ENCODE peak calls at places on chromosomes 16 and 17, in nine cellular contexts. One of them, this sample, is unnamed.

GRCh38 chr17:7383742-7384488 is 3.0 kb downstream of the TNK1 start:
- DNase-seq in heart right ventricle: no peak
- DNase-seq in coronary artery: no peak
- DNase-seq in IMR-90: peak; percentile 13
- DNase-seq in ascending aorta: no peak
- DNase-seq in dorsolateral prefrontal cortex: peak; percentile 54
- DNase-seq in esophagus squamous epithelium: no peak
- DNase-seq in upper lobe of right lung: no peak
- DNase-seq in thoracic aorta: no peak
- DNase-seq in this sample: no peak

GRCh38 chr16:85307552-85308364 is 195.5 kb upstream of the CIBAR2 start:
- DNase-seq in heart right ventricle: no peak
- DNase-seq in IMR-90: no peak
- DNase-seq in upper lobe of right lung: no peak
- DNase-seq in esophagus squamous epithelium: no peak
- DNase-seq in ascending aorta: no peak
- DNase-seq in coronary artery: no peak
- DNase-seq in dorsolateral prefrontal cortex: no peak
- DNase-seq in thoracic aorta: no peak
- DNase-seq in this sample: no peak

GRCh38 chr17:17568772-17569195 is 22.7 kb downstream of the PEMT start:
- DNase-seq in esophagus squamous epithelium: no peak
- DNase-seq in coronary artery: no peak
- DNase-seq in heart right ventricle: peak; percentile 68
- DNase-seq in upper lobe of right lung: peak; percentile 92
- DNase-seq in thoracic aorta: no peak
- DNase-seq in ascending aorta: no peak
- DNase-seq in dorsolateral prefrontal cortex: peak; percentile 68
- DNase-seq in IMR-90: peak; percentile 36
- DNase-seq in this sample: peak; percentile 82

GRCh38 chr17:13476722-13477121 is 125.0 kb downstream of the HS3ST3A1 start:
- DNase-seq in coronary artery: no peak
- DNase-seq in IMR-90: peak; percentile 51
- DNase-seq in dorsolateral prefrontal cortex: no peak
- DNase-seq in esophagus squamous epithelium: no peak
- DNase-seq in upper lobe of right lung: no peak
- DNase-seq in ascending aorta: no peak
- DNase-seq in thoracic aorta: no peak
- DNase-seq in heart right ventricle: no peak
- DNase-seq in this sample: no peak

GRCh38 chr16:65621640-65622039 is 499.8 kb upstream of the CDH11 start:
- DNase-seq in IMR-90: no peak
- DNase-seq in dorsolateral prefrontal cortex: no peak
- DNase-seq in heart right ventricle: no peak
- DNase-seq in coronary artery: no peak
- DNase-seq in thoracic aorta: no peak
- DNase-seq in ascending aorta: no peak
- DNase-seq in upper lobe of right lung: no peak
- DNase-seq in esophagus squamous epithelium: no peak
- DNase-seq in this sample: no peak

GRCh38 chr16:57592591-57593003 is 35.8 kb upstream of the ADGRG1 start:
- DNase-seq in coronary artery: no peak
- DNase-seq in IMR-90: no peak
- DNase-seq in esophagus squamous epithelium: no peak
- DNase-seq in thoracic aorta: no peak
- DNase-seq in dorsolateral prefrontal cortex: no peak
- DNase-seq in heart right ventricle: no peak
- DNase-seq in ascending aorta: no peak
- DNase-seq in upper lobe of right lung: no peak
- DNase-seq in this sample: no peak

GRCh38 chr16:47664653-47665325 is 203.7 kb downstream of the PHKB start:
- DNase-seq in IMR-90: peak; percentile 11
- DNase-seq in ascending aorta: no peak
- DNase-seq in upper lobe of right lung: no peak
- DNase-seq in heart right ventricle: no peak
- DNase-seq in coronary artery: no peak
- DNase-seq in esophagus squamous epithelium: no peak
- DNase-seq in thoracic aorta: no peak
- DNase-seq in dorsolateral prefrontal cortex: no peak
- DNase-seq in this sample: no peak

GRCh38 chr16:20300312-20301097 is 26.8 kb downstream of the GP2 start:
- DNase-seq in esophagus squamous epithelium: no peak
- DNase-seq in heart right ventricle: peak; percentile 17
- DNase-seq in IMR-90: peak; percentile 41
- DNase-seq in ascending aorta: no peak
- DNase-seq in upper lobe of right lung: no peak
- DNase-seq in coronary artery: no peak
- DNase-seq in thoracic aorta: no peak
- DNase-seq in dorsolateral prefrontal cortex: peak; percentile 51
- DNase-seq in this sample: peak; percentile 67

GRCh38 chr17:67779098-67779672 is 46.1 kb upstream of the BPTF start:
- DNase-seq in ascending aorta: no peak
- DNase-seq in coronary artery: no peak
- DNase-seq in esophagus squamous epithelium: no peak
- DNase-seq in dorsolateral prefrontal cortex: no peak
- DNase-seq in IMR-90: peak; percentile 61
- DNase-seq in upper lobe of right lung: peak; percentile 69
- DNase-seq in heart right ventricle: peak; percentile 53
- DNase-seq in thoracic aorta: no peak
- DNase-seq in this sample: peak; percentile 46

DNA sequence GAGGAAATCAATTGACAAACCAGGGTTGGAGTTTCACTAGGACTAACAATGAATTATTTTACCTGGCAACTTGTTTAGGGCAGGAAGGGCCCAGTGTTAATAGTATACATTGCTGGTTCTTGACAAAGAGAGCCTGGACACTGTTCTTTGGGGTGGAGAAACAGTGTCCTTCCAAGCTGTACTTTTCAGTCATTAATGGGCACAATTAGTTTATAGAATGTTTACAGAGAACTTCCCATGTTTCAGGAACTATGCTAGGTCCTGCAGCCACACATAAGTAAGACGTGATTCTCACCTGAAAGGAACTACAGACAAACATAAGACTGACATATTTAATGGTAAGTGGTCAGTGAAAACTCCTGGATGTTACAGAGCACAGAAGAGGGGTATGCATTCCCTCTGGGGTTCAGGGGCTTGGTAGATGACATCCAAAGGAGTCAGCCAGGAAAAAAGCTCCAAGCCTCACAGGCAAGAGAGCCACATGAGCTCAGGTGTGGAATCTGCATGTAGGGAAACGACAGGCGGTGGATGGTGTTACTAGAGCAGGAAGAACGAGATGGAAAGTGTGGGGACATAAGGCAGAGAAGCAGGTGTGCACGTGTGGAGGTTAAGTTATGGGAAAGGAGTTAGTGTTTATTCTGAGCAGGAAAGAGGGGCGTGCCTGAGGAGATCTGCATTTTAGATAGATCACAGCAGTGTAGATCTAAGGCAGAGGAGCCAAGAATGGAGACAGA is 3.8 kb upstream of the DYNLL2 start:
- DNase-seq in heart right ventricle: no peak
- DNase-seq in ascending aorta: no peak
- DNase-seq in dorsolateral prefrontal cortex: no peak
- DNase-seq in upper lobe of right lung: no peak
- DNase-seq in coronary artery: no peak
- DNase-seq in esophagus squamous epithelium: no peak
- DNase-seq in thoracic aorta: no peak
- DNase-seq in IMR-90: no peak
- DNase-seq in this sample: no peak
- H3K27ac ChIP-seq in heart right ventricle: no peak overlapping the region
- H3K27ac ChIP-seq in ascending aorta: no peak overlapping the region
- H3K27ac ChIP-seq in dorsolateral prefrontal cortex: no peak overlapping the region
- H3K27ac ChIP-seq in upper lobe of right lung: no peak overlapping the region
- H3K27ac ChIP-seq in coronary artery: no peak overlapping the region
- H3K27ac ChIP-seq in esophagus squamous epithelium: no peak overlapping the region
- H3K27ac ChIP-seq in thoracic aorta: no peak overlapping the region
- H3K27ac ChIP-seq in IMR-90: no peak overlapping the region
- H3K27ac ChIP-seq in this sample: no peak overlapping the region

GRCh38 chr16:79599256-79599836 is 1.2 kb downstream of the MAF start:
- DNase-seq in coronary artery: peak; percentile 75
- DNase-seq in esophagus squamous epithelium: no peak
- DNase-seq in heart right ventricle: peak; percentile 11
- DNase-seq in IMR-90: no peak
- DNase-seq in ascending aorta: peak; percentile 68
- DNase-seq in upper lobe of right lung: peak; percentile 71
- DNase-seq in thoracic aorta: no peak
- DNase-seq in dorsolateral prefrontal cortex: no peak
- DNase-seq in this sample: peak; percentile 82
- H3K4me3 ChIP-seq in coronary artery: peak overlapping the region; percentile 80
- H3K4me3 ChIP-seq in esophagus squamous epithelium: peak overlapping the region; percentile 84
- H3K4me3 ChIP-seq in heart right ventricle: peak overlapping the region; percentile 63
- H3K4me3 ChIP-seq in IMR-90: peak overlapping the region; percentile 25
- H3K4me3 ChIP-seq in ascending aorta: peak overlapping the region; percentile 97
- H3K4me3 ChIP-seq in upper lobe of right lung: peak overlapping the region; percentile 77
- H3K4me3 ChIP-seq in thoracic aorta: peak overlapping the region; percentile 90
- H3K4me3 ChIP-seq in dorsolateral prefrontal cortex: peak overlapping the region; percentile 80
- H3K4me3 ChIP-seq in this sample: peak overlapping the region; percentile 65

DNA sequence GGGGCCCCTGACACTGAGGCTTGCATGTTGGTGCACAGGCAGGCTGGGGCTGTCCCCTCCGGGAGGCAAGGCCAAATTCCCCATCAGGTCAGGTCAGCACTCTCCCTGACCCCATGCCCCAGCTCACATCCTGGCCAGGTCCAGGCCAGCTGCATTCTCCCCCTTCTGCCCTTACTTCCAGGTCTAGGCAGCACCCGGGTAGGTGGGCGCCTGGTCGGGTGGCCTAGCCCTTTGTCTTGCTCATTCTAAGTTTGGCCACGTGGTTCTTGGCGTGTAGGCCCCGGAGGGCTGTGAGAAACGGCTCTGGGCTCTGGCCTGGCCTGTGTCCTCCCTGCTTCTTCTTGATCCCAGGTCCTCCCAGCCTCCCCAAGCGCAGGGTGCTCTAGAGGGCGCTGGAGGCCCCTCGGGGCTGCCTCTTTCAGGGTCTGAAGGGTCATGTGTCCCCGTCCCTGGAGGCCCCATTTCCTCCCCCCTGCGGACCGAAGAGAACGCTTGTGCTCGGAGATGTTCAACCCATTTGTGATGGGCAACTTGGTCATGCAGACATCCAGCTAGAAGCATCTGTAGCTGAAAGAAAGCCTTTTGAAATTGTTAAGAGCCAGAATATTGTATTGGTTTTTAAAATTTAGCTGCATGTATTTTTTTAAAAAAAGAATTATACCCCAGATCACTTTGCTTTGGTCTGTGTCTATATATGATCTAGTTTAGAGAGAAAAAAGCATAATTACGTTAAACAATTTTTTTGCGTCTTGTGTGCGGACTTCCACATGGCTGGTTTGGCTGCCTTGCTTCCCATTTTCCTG is 6.7 kb downstream of the BAHCC1 start:
- DNase-seq in IMR-90: no peak
- DNase-seq in upper lobe of right lung: no peak
- DNase-seq in thoracic aorta: no peak
- DNase-seq in heart right ventricle: no peak
- DNase-seq in ascending aorta: no peak
- DNase-seq in coronary artery: no peak
- DNase-seq in esophagus squamous epithelium: no peak
- DNase-seq in dorsolateral prefrontal cortex: no peak
- DNase-seq in this sample: no peak
- TF ChIP-seq CTCF in IMR-90: peak; percentile 37
- TF ChIP-seq CTCF in upper lobe of right lung: peak; percentile 37
- TF ChIP-seq CTCF in thoracic aorta: no peak
- TF ChIP-seq CTCF in heart right ventricle: peak; percentile 25
- TF ChIP-seq CTCF in ascending aorta: peak; percentile 19
- TF ChIP-seq CTCF in coronary artery: no peak
- TF ChIP-seq CTCF in esophagus squamous epithelium: peak; percentile 30
- TF ChIP-seq CTCF in dorsolateral prefrontal cortex: peak; percentile 52
- TF ChIP-seq CTCF in this sample: no peak

GRCh38 chr16:24736758-24737157 is 7.3 kb downstream of the TNRC6A start:
- DNase-seq in dorsolateral prefrontal cortex: no peak
- DNase-seq in heart right ventricle: no peak
- DNase-seq in ascending aorta: no peak
- DNase-seq in IMR-90: no peak
- DNase-seq in upper lobe of right lung: no peak
- DNase-seq in esophagus squamous epithelium: no peak
- DNase-seq in thoracic aorta: no peak
- DNase-seq in coronary artery: no peak
- DNase-seq in this sample: no peak
- H3K27ac ChIP-seq in dorsolateral prefrontal cortex: peak overlapping the region; percentile 8
- H3K27ac ChIP-seq in heart right ventricle: peak overlapping the region; percentile 31
- H3K27ac ChIP-seq in ascending aorta: peak overlapping the region; percentile 81
- H3K27ac ChIP-seq in IMR-90: peak overlapping the region; percentile 93
- H3K27ac ChIP-seq in upper lobe of right lung: no peak overlapping the region
- H3K27ac ChIP-seq in esophagus squamous epithelium: no peak overlapping the region
- H3K27ac ChIP-seq in thoracic aorta: peak overlapping the region; percentile 72
- H3K27ac ChIP-seq in coronary artery: peak overlapping the region; percentile 83
- H3K27ac ChIP-seq in this sample: no peak overlapping the region

DNA sequence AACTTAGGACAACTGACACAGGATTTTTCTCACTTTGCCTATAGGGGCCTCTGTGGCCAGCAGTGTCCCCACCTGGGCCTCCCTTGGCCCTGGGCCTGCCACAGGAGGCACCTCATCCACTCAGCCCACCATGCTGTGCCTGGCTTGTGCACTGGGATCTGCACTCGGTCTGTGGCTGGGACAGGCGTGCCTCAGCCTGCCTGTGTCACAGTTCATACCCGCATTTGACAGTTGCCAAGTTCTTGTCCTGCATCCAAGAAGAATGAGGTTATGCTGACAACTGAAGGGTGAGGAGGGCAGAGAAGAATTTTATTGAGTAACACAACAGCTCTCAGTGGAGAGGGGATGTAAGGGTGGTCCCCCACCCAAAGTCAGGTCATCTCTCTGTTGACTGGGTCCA is 36.0 kb downstream of the ZFP90 start:
- DNase-seq in upper lobe of right lung: no peak
- DNase-seq in IMR-90: no peak
- DNase-seq in esophagus squamous epithelium: no peak
- DNase-seq in heart right ventricle: no peak
- DNase-seq in ascending aorta: no peak
- DNase-seq in dorsolateral prefrontal cortex: no peak
- DNase-seq in coronary artery: no peak
- DNase-seq in thoracic aorta: no peak
- DNase-seq in this sample: no peak
- H3K4me3 ChIP-seq in upper lobe of right lung: no peak overlapping the region
- H3K4me3 ChIP-seq in IMR-90: no peak overlapping the region
- H3K4me3 ChIP-seq in esophagus squamous epithelium: no peak overlapping the region
- H3K4me3 ChIP-seq in heart right ventricle: no peak overlapping the region
- H3K4me3 ChIP-seq in ascending aorta: no peak overlapping the region
- H3K4me3 ChIP-seq in dorsolateral prefrontal cortex: no peak overlapping the region
- H3K4me3 ChIP-seq in coronary artery: no peak overlapping the region
- H3K4me3 ChIP-seq in thoracic aorta: no peak overlapping the region
- H3K4me3 ChIP-seq in this sample: no peak overlapping the region